ENCODE peak calls at places on chromosomes 11 and 22, in seven cellular contexts. I, H, O, S, W, F and G are unnamed samples.
A peak's percentile ranks its signal among the peaks of the same experiment; 100 is the strongest.

GRCh38 chr11:2883717-2884423 is 1.7 kb downstream of the CDKN1C start:
- DNase-seq in I (peak; percentile 75), H (no peak), O (no peak), S (no peak), W (no peak), F (peak; percentile 43), G (peak; percentile 47)

GRCh38 chr11:69253028-69253427 is 40.9 kb upstream of the MYEOV start:
- DNase-seq in I (no peak), H (no peak), O (no peak), S (no peak), W (no peak), F (no peak), G (no peak)

GRCh38 chr11:5197538-5197937 is 2.9 kb downstream of the OR51V1 start:
- DNase-seq in I (no peak), H (no peak), O (no peak), S (no peak), W (no peak), F (no peak), G (no peak)

GRCh38 chr11:85941380-85941973 is 86.3 kb downstream of the CCDC83 start:
- DNase-seq in I (peak; percentile 66), H (peak; percentile 63), O (no peak), S (no peak), W (peak; percentile 59), F (peak; percentile 78), G (peak; percentile 36)

GRCh38 chr11:61392991-61393595 is 706 bp downstream of the TMEM216 start:
- DNase-seq in I (peak; percentile 22), H (no peak), O (no peak), S (no peak), W (peak; percentile 56), F (peak; percentile 32), G (peak; percentile 11)

GRCh38 chr11:119374632-119375394 is 6.7 kb downstream of the USP2 start:
- DNase-seq in I (no peak), H (no peak), O (no peak), S (no peak), W (no peak), F (no peak), G (no peak)

GRCh38 chr11:126637800-126638175 is 282.3 kb downstream of the ST3GAL4 start:
- DNase-seq in I (no peak), H (no peak), O (no peak), S (no peak), W (no peak), F (no peak), G (no peak)

GRCh38 chr11:110367571-110367970 is 62.2 kb upstream of the FDX1 start:
- DNase-seq in I (no peak), H (no peak), O (no peak), S (no peak), W (no peak), F (no peak), G (no peak)

GRCh38 chr11:79610139-79610538 is 169.3 kb upstream of the TENM4 start:
- DNase-seq in I (no peak), H (no peak), O (no peak), S (no peak), W (no peak), F (no peak), G (no peak)

GRCh38 chr11:64269380-64270234 is 14.9 kb downstream of the BAD start:
- DNase-seq in I (peak; percentile 99), H (peak; percentile 98), O (no peak), S (peak; percentile 94), W (peak; percentile 91), F (peak; percentile 99), G (peak; percentile 94)
- TF ChIP-seq CTCF in I (peak; percentile 31), H (no peak), O (peak; percentile 66), S (peak; percentile 34), W (peak; percentile 10), F (no peak), G (no peak)

GRCh38 chr11:975824-976223 is 50.2 kb downstream of the AP2A2 start:
- DNase-seq in I (peak; percentile 78), H (no peak), O (no peak), S (no peak), W (no peak), F (peak; percentile 48), G (peak; percentile 37)
- TF ChIP-seq CTCF in I (peak; percentile 60), H (no peak), O (peak; percentile 63), S (no peak), W (peak; percentile 9), F (no peak), G (no peak)

DNA sequence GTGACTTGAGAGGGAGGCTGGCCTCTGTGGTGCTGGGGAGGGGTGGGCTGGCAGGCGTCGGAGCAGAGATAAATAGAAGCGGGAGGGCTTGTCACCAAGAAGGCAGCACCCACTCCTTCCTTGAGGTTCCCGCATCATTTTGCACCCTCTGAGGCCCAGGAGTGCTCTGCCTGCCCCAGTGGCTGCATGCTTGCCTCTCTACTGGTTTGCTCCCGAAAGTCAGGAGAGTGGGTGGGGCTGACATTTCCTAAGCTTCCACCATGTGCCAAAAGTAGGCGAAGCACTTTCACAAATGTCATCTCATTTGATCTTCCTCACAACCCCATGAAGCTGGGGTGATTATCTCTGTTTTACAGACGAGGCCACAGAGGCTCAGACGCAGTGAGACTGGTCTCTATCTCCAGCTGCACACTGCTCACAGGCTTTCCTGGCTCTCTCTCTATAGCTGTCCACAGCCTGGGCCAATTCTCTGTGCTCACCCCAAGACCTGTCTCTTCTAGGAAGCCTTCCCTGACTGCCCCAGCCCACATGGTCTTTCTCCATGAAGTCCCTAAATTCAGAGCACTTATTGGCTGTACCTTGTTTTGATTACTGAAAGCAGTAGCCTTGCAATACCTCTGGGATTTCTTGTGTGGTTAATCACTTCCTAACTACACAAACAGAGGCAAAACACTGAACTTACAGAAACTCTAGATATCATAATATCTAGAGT is 2.6 kb upstream of the UCP3 start:
- DNase-seq in I (no peak), H (no peak), O (no peak), S (no peak), W (peak; percentile 67), F (no peak), G (no peak)
- TF ChIP-seq CTCF in I (no peak), H (no peak), O (no peak), S (no peak), W (no peak), F (no peak), G (no peak)

DNA sequence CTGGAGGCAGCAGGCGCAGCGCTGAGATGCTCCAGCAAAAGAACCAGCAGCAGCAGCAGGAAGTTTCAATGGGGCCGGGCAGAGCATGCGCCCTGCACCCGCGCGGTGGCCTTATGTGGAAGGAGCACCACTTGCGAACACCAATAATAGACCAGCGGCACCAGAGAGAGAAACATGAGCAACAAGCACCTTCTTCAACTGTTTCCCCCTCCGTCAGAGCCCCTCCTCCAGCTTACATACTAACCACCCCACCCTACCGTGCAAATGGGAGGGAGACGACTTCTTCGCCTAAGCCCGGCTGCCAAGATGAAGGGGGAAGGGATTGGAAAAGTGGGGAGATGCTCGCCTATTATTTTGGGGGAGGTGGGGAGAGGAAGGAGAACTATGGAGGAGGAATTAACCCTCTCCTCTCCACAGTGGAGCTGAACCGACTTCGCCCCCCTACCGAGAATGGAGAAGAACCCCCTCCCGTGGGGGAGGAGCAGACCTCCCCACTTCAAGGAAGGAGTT is 1.1 kb downstream of the RSF1 start:
- DNase-seq in I (peak; percentile 91), H (peak; percentile 90), O (no peak), S (peak; percentile 75), W (peak; percentile 82), F (peak; percentile 93), G (peak; percentile 80)
- TF ChIP-seq CTCF in I (no peak), H (peak; percentile 53), O (no peak), S (no peak), W (no peak), F (no peak), G (no peak)

DNA sequence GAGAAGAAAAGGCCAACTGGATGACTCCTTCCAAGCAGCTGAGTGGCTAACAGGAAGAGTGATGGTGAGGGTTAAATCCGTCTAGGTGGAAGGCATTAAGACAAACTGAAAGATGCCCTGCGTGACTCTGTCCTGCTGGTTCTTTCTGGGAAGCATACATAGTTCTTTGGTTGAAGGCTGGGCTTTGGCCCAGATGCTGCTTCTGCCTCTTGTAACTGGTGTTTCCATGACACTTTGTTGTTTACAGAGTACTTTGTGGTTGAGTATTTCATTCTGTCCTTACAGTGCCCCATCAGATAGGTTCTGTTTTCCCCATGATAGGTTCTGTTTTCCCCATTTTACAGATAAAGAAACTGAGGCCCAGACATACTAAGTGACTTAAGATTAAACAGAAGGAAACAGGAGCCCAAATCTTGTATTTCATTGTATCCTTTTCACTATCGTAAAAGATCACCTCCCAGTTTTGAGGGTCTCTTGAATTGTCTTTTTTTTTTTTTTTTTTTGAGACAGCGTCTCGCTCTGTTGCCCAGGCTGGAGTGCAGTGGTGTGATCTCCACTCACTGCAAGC is 124.3 kb upstream of the RASSF10 start:
- DNase-seq in I (no peak), H (no peak), O (no peak), S (no peak), W (no peak), F (no peak), G (no peak)
- TF ChIP-seq CTCF in I (no peak), H (no peak), O (no peak), S (no peak), W (no peak), F (no peak), G (no peak)

DNA sequence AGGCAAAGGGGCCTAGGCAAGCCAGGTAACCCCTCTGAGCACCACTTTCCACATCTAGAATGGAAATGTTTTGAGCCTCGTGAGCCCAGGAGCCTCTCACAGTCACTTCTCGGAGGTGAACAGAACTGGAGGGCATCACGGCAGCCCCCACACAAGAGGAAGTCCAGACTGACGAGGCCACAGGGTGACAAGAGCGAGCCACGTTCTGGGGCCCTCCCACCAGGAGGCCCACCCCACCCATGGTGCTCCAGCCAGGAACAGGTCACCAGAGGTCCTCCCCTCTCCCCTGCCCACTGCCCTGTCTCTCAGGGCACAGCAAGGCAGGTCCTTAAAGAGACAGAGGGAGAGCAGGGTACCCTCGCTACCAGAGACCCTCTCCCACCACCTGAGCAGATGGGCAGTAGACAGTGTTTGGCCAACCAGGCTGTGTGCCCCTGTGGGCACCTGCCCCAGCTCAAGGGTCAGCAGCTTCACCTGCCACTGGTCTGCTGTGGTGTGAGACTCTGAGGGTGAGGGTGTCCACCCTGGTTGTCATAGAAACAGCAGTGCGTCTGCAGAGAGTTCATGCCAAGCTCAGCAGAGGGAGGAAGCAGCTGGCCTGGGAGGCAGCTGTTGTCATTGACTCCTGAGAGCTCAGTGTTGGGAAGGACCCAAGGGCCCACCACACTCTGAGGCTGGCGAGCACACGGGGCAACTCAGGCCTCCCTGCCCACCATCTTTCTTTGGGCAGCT is 31.4 kb downstream of the RSPH14 start:
- DNase-seq in I (no peak), H (no peak), O (no peak), S (no peak), W (no peak), F (no peak), G (no peak)
- TF ChIP-seq CTCF in I (no peak), H (no peak), O (no peak), S (no peak), W (no peak), F (no peak), G (no peak)